ENCODE peak calls at places on chromosome 1, in six cellular contexts. One of them, this sample, is unnamed.

GRCh38 chr1:84768634-84769033 is 78.4 kb upstream of the SSX2IP start:
- DNase-seq in A549: no peak
- DNase-seq in fibroblast of mammary gland: no peak
- DNase-seq in body of pancreas: no peak
- DNase-seq in BJ: no peak
- DNase-seq in fibroblast of lung: no peak
- DNase-seq in this sample: no peak

GRCh38 chr1:56099766-56100165 is 479.6 kb downstream of the PLPP3 start:
- DNase-seq in A549: no peak
- DNase-seq in fibroblast of mammary gland: peak
- DNase-seq in body of pancreas: no peak
- DNase-seq in BJ: no peak
- DNase-seq in fibroblast of lung: peak
- DNase-seq in this sample: no peak

GRCh38 chr1:84506729-84507453 is 510 bp upstream of the GNG5 start:
- DNase-seq in A549: no peak
- DNase-seq in fibroblast of mammary gland: peak
- DNase-seq in body of pancreas: no peak
- DNase-seq in BJ: no peak
- DNase-seq in fibroblast of lung: no peak
- DNase-seq in this sample: no peak

GRCh38 chr1:210250665-210250997 is 18.0 kb downstream of the SERTAD4 start:
- DNase-seq in A549: peak
- DNase-seq in fibroblast of mammary gland: no peak
- DNase-seq in body of pancreas: peak
- DNase-seq in BJ: no peak
- DNase-seq in fibroblast of lung: peak
- DNase-seq in this sample: no peak

GRCh38 chr1:27658951-27659496 is 13.0 kb downstream of the IFI6 start:
- DNase-seq in A549: no peak
- DNase-seq in fibroblast of mammary gland: peak
- DNase-seq in body of pancreas: no peak
- DNase-seq in BJ: peak
- DNase-seq in fibroblast of lung: peak
- DNase-seq in this sample: peak

GRCh38 chr1:61642475-61643232 is 82.3 kb downstream of the TM2D1 start:
- DNase-seq in A549: no peak
- DNase-seq in fibroblast of mammary gland: no peak
- DNase-seq in body of pancreas: no peak
- DNase-seq in BJ: no peak
- DNase-seq in fibroblast of lung: no peak
- DNase-seq in this sample: no peak

GRCh38 chr1:37794372-37795339 is 1.0 kb downstream of the MANEAL start:
- DNase-seq in A549: no peak
- DNase-seq in fibroblast of mammary gland: no peak
- DNase-seq in body of pancreas: no peak
- DNase-seq in BJ: no peak
- DNase-seq in fibroblast of lung: no peak
- DNase-seq in this sample: no peak

GRCh38 chr1:201612645-201613044 is 73.7 kb downstream of the NAV1 start:
- DNase-seq in A549: no peak
- DNase-seq in fibroblast of mammary gland: no peak
- DNase-seq in body of pancreas: no peak
- DNase-seq in BJ: no peak
- DNase-seq in fibroblast of lung: no peak
- DNase-seq in this sample: no peak

GRCh38 chr1:21783679-21784603 is 992 bp upstream of the USP48 start:
- DNase-seq in A549: peak
- DNase-seq in fibroblast of mammary gland: peak
- DNase-seq in body of pancreas: peak
- DNase-seq in BJ: no peak
- DNase-seq in fibroblast of lung: peak
- DNase-seq in this sample: peak

GRCh38 chr1:203858055-203858454 is 3.3 kb upstream of the SNRPE start:
- DNase-seq in A549: no peak
- DNase-seq in fibroblast of mammary gland: peak
- DNase-seq in body of pancreas: no peak
- DNase-seq in BJ: peak
- DNase-seq in fibroblast of lung: peak
- DNase-seq in this sample: peak

GRCh38 chr1:30514137-30514654 is 209.2 kb downstream of the MATN1 start:
- DNase-seq in A549: no peak
- DNase-seq in fibroblast of mammary gland: no peak
- DNase-seq in body of pancreas: no peak
- DNase-seq in BJ: no peak
- DNase-seq in fibroblast of lung: no peak
- DNase-seq in this sample: no peak

DNA sequence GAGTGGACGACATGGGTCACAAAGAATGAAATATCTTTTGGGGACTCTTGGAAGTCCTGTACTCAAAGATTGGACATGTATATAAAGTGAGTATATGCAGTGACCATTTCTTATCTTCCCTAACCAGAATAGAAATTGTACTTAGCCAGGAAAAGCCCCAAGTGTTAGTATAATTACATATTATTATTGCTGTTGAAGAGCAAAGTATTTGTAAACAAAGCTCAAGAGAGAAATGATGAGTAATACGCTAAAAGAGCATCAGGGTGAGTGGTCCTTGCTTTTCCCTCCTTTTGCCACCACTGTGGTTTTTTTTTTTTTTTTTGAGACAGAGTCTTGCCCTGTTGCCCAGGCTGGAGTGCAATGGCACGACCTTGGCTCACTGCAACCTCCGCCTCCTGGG is 6.4 kb upstream of the CGN start:
- DNase-seq in A549: no peak
- DNase-seq in fibroblast of mammary gland: no peak
- DNase-seq in body of pancreas: no peak
- DNase-seq in BJ: no peak
- DNase-seq in fibroblast of lung: no peak
- DNase-seq in this sample: no peak
- TF ChIP-seq CTCF in A549: no peak
- TF ChIP-seq CTCF in fibroblast of mammary gland: no peak
- TF ChIP-seq CTCF in body of pancreas: no peak
- TF ChIP-seq CTCF in BJ: no peak
- TF ChIP-seq CTCF in fibroblast of lung: no peak
- TF ChIP-seq CTCF in this sample: no peak

GRCh38 chr1:55054396-55054795 is 15.0 kb downstream of the PCSK9 start:
- DNase-seq in A549: no peak
- DNase-seq in fibroblast of mammary gland: no peak
- DNase-seq in body of pancreas: no peak
- DNase-seq in BJ: no peak
- DNase-seq in fibroblast of lung: no peak
- DNase-seq in this sample: no peak

GRCh38 chr1:55051169-55051568 is 11.8 kb downstream of the PCSK9 start:
- DNase-seq in A549: no peak
- DNase-seq in fibroblast of mammary gland: no peak
- DNase-seq in body of pancreas: no peak
- DNase-seq in BJ: no peak
- DNase-seq in fibroblast of lung: no peak
- DNase-seq in this sample: no peak

GRCh38 chr1:55053265-55053954 is 14.1 kb downstream of the PCSK9 start:
- DNase-seq in A549: no peak
- DNase-seq in fibroblast of mammary gland: no peak
- DNase-seq in body of pancreas: no peak
- DNase-seq in BJ: no peak
- DNase-seq in fibroblast of lung: no peak
- DNase-seq in this sample: no peak

GRCh38 chr1:55051621-55052020 is 12.3 kb downstream of the PCSK9 start:
- DNase-seq in A549: no peak
- DNase-seq in fibroblast of mammary gland: no peak
- DNase-seq in body of pancreas: no peak
- DNase-seq in BJ: no peak
- DNase-seq in fibroblast of lung: no peak
- DNase-seq in this sample: no peak

GRCh38 chr1:55052221-55053142 is 13.1 kb downstream of the PCSK9 start:
- DNase-seq in A549: no peak
- DNase-seq in fibroblast of mammary gland: no peak
- DNase-seq in body of pancreas: no peak
- DNase-seq in BJ: no peak
- DNase-seq in fibroblast of lung: no peak
- DNase-seq in this sample: no peak
- H3K4me3 ChIP-seq in A549: no peak
- H3K4me3 ChIP-seq in fibroblast of mammary gland: no peak
- H3K4me3 ChIP-seq in body of pancreas: no peak
- H3K4me3 ChIP-seq in BJ: no peak
- H3K4me3 ChIP-seq in fibroblast of lung: no peak
- H3K4me3 ChIP-seq in this sample: no peak

GRCh38 chr1:46342084-46342656 is 1.6 kb downstream of the NSUN4 start:
- DNase-seq in A549: peak
- DNase-seq in fibroblast of mammary gland: peak
- DNase-seq in body of pancreas: no peak
- DNase-seq in BJ: no peak
- DNase-seq in fibroblast of lung: peak
- DNase-seq in this sample: peak
- TF ChIP-seq CTCF in A549: no peak
- TF ChIP-seq CTCF in fibroblast of mammary gland: peak
- TF ChIP-seq CTCF in body of pancreas: no peak
- TF ChIP-seq CTCF in BJ: peak
- TF ChIP-seq CTCF in fibroblast of lung: peak
- TF ChIP-seq CTCF in this sample: peak

GRCh38 chr1:226520640-226521355 is 27.8 kb upstream of the STUM start:
- DNase-seq in A549: no peak
- DNase-seq in fibroblast of mammary gland: no peak
- DNase-seq in body of pancreas: no peak
- DNase-seq in BJ: no peak
- DNase-seq in fibroblast of lung: no peak
- DNase-seq in this sample: no peak

GRCh38 chr1:226523646-226524406 is 24.7 kb upstream of the STUM start:
- DNase-seq in A549: no peak
- DNase-seq in fibroblast of mammary gland: no peak
- DNase-seq in body of pancreas: no peak
- DNase-seq in BJ: no peak
- DNase-seq in fibroblast of lung: no peak
- DNase-seq in this sample: no peak

GRCh38 chr1:226526801-226527595 is 21.6 kb upstream of the STUM start:
- DNase-seq in A549: no peak
- DNase-seq in fibroblast of mammary gland: peak
- DNase-seq in body of pancreas: peak
- DNase-seq in BJ: no peak
- DNase-seq in fibroblast of lung: no peak
- DNase-seq in this sample: no peak

GRCh38 chr1:226525750-226526149 is 22.8 kb upstream of the STUM start:
- DNase-seq in A549: no peak
- DNase-seq in fibroblast of mammary gland: peak
- DNase-seq in body of pancreas: no peak
- DNase-seq in BJ: no peak
- DNase-seq in fibroblast of lung: no peak
- DNase-seq in this sample: no peak

GRCh38 chr1:226524547-226524946 is 24.0 kb upstream of the STUM start:
- DNase-seq in A549: no peak
- DNase-seq in fibroblast of mammary gland: no peak
- DNase-seq in body of pancreas: no peak
- DNase-seq in BJ: no peak
- DNase-seq in fibroblast of lung: no peak
- DNase-seq in this sample: no peak
- H3K4me3 ChIP-seq in A549: no peak
- H3K4me3 ChIP-seq in fibroblast of mammary gland: no peak
- H3K4me3 ChIP-seq in body of pancreas: no peak
- H3K4me3 ChIP-seq in BJ: no peak
- H3K4me3 ChIP-seq in fibroblast of lung: no peak
- H3K4me3 ChIP-seq in this sample: no peak

GRCh38 chr1:110686188-110686587 is 11.4 kb upstream of the KCNA3 start:
- DNase-seq in A549: no peak
- DNase-seq in fibroblast of mammary gland: no peak
- DNase-seq in body of pancreas: no peak
- DNase-seq in BJ: no peak
- DNase-seq in fibroblast of lung: no peak
- DNase-seq in this sample: no peak
- TF ChIP-seq CTCF in A549: no peak
- TF ChIP-seq CTCF in fibroblast of mammary gland: no peak
- TF ChIP-seq CTCF in body of pancreas: no peak
- TF ChIP-seq CTCF in BJ: no peak
- TF ChIP-seq CTCF in fibroblast of lung: no peak
- TF ChIP-seq CTCF in this sample: no peak

GRCh38 chr1:154639876-154640275 is 31.9 kb upstream of the ADAR start:
- DNase-seq in A549: no peak
- DNase-seq in fibroblast of mammary gland: no peak
- DNase-seq in body of pancreas: no peak
- DNase-seq in BJ: no peak
- DNase-seq in fibroblast of lung: no peak
- DNase-seq in this sample: no peak
- H3K4me3 ChIP-seq in A549: no peak
- H3K4me3 ChIP-seq in fibroblast of mammary gland: no peak
- H3K4me3 ChIP-seq in body of pancreas: no peak
- H3K4me3 ChIP-seq in BJ: no peak
- H3K4me3 ChIP-seq in fibroblast of lung: no peak
- H3K4me3 ChIP-seq in this sample: no peak

This sample was measured in astrocyte of the spinal cord.